ENCODE peak calls at places on chromosomes 13 and 19, in eight cellular contexts. F, W, Y, O, V, X, T and G are unnamed samples.

GRCh38 chr19:51539821-51540366 is 8.4 kb upstream of the SIGLEC6 start:
- DNase-seq in F (no peak), W (no peak), Y (no peak), O (no peak), V (no peak), X (no peak), T (no peak), G (no peak)

GRCh38 chr13:42022796-42023493 is 25.5 kb upstream of the DGKH start:
- DNase-seq in F (peak), W (no peak), Y (no peak), O (no peak), V (no peak), X (no peak), T (no peak), G (no peak)

GRCh38 chr19:18191640-18192062 is 1.4 kb upstream of the MPV17L2 start:
- DNase-seq in F (no peak), W (no peak), Y (no peak), O (peak), V (no peak), X (no peak), T (no peak), G (no peak)

GRCh38 chr19:50300051-50300450 is 29.1 kb downstream of the KCNC3 start:
- DNase-seq in F (peak), W (no peak), Y (no peak), O (no peak), V (no peak), X (no peak), T (no peak), G (no peak)

GRCh38 chr13:43411741-43412140 is 375.0 kb downstream of the ENOX1 start:
- DNase-seq in F (no peak), W (peak), Y (no peak), O (no peak), V (peak), X (no peak), T (no peak), G (no peak)

GRCh38 chr19:41860419-41861097 is 503 bp downstream of the RPS19 start:
- DNase-seq in F (peak), W (peak), Y (no peak), O (no peak), V (no peak), X (no peak), T (no peak), G (no peak)

GRCh38 chr13:72246396-72246795 is 379.4 kb upstream of the DACH1 start:
- DNase-seq in F (no peak), W (no peak), Y (no peak), O (no peak), V (no peak), X (no peak), T (no peak), G (no peak)

GRCh38 chr13:47146991-47147783 is 250.3 kb upstream of the HTR2A start:
- DNase-seq in F (no peak), W (no peak), Y (no peak), O (no peak), V (no peak), X (no peak), T (no peak), G (no peak)

GRCh38 chr13:35994131-35994966 is 136.8 kb downstream of the DCLK1 start:
- DNase-seq in F (peak), W (no peak), Y (no peak), O (no peak), V (peak), X (no peak), T (no peak), G (no peak)

GRCh38 chr13:35354882-35355281 is 121.6 kb downstream of the MAB21L1 start:
- DNase-seq in F (no peak), W (no peak), Y (no peak), O (no peak), V (no peak), X (no peak), T (no peak), G (no peak)

GRCh38 chr19:35379992-35380391 is 9.1 kb downstream of the GPR42 start:
- DNase-seq in F (no peak), W (no peak), Y (no peak), O (no peak), V (no peak), X (peak), T (peak), G (no peak)

GRCh38 chr13:67740871-67741475 is 510.8 kb upstream of the PCDH9 start:
- DNase-seq in F (no peak), W (no peak), Y (no peak), O (no peak), V (no peak), X (no peak), T (no peak), G (no peak)

GRCh38 chr19:2740314-2740656 is 468 bp upstream of the SLC39A3 start:
- DNase-seq in F (no peak), W (no peak), Y (no peak), O (no peak), V (no peak), X (no peak), T (no peak), G (no peak)
- H3K4me3 ChIP-seq in F (no peak), W (peak), Y (no peak), O (peak), V (peak), X (no peak), T (no peak), G (no peak)

GRCh38 chr19:45191324-45191845 is 12.8 kb downstream of the BLOC1S3 start:
- DNase-seq in F (no peak), W (no peak), Y (no peak), O (no peak), V (no peak), X (no peak), T (no peak), G (no peak)
- TF ChIP-seq CTCF in F (no peak), W (no peak), Y (no peak), O (no peak), V (no peak), X (no peak), T (no peak), G (no peak)

GRCh38 chr19:11848200-11848593 is 329 bp upstream of the ZNF439 start:
- DNase-seq in F (no peak), W (no peak), Y (peak), O (no peak), V (no peak), X (no peak), T (no peak), G (no peak)
- H3K4me3 ChIP-seq in F (peak), W (peak), Y (peak), O (peak), V (peak), X (peak), T (no peak), G (no peak)

GRCh38 chr13:74128171-74128767 is 5.9 kb downstream of the KLF12 start:
- DNase-seq in F (peak), W (no peak), Y (no peak), O (no peak), V (no peak), X (no peak), T (peak), G (no peak)
- TF ChIP-seq CTCF in F (no peak), W (no peak), Y (no peak), O (no peak), V (no peak), X (no peak), T (no peak), G (no peak)

DNA sequence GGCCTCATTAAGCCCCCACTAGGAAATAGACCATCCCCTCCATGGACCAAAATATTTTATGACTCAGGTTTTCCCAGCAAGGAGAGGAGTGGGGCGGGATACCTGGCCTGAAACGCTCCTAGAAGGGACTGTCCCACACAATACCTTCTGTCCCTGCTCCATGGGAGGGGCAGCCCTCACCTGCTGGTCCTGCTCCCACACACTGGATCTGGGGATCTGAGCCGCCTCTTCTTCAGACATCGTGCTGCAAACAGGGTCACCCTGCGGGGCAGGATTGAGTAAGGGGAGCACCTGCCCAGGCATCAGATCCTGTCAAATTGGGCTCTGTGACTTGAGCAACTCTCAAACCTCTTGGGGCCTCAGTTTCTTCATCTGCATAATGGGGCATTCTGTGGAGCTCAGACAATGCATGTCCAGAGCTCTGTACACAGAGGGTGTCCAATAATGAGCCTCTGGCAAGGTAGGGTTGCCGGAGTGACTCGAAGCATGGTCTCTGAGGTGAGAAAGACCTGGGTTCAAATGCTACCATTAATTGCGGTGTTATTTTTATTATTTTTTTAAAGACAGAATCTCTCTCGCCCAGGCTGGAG is 1.1 kb downstream of the PLIN5 start:
- DNase-seq in F (no peak), W (no peak), Y (no peak), O (no peak), V (no peak), X (no peak), T (no peak), G (no peak)
- H3K4me3 ChIP-seq in F (no peak), W (no peak), Y (no peak), O (no peak), V (peak), X (peak), T (no peak), G (no peak)

GRCh38 chr19:49104229-49104864 is 9.8 kb upstream of the LIN7B start:
- DNase-seq in F (no peak), W (no peak), Y (no peak), O (no peak), V (no peak), X (no peak), T (no peak), G (no peak)

GRCh38 chr19:49106648-49107135 is 7.5 kb upstream of the LIN7B start:
- DNase-seq in F (peak), W (no peak), Y (peak), O (peak), V (peak), X (peak), T (peak), G (no peak)

GRCh38 chr19:49101160-49101559 is 13.0 kb upstream of the LIN7B start:
- DNase-seq in F (no peak), W (no peak), Y (no peak), O (no peak), V (no peak), X (no peak), T (no peak), G (no peak)

GRCh38 chr19:49102303-49102702 is 11.9 kb upstream of the LIN7B start:
- DNase-seq in F (no peak), W (no peak), Y (no peak), O (no peak), V (no peak), X (no peak), T (no peak), G (no peak)

DNA sequence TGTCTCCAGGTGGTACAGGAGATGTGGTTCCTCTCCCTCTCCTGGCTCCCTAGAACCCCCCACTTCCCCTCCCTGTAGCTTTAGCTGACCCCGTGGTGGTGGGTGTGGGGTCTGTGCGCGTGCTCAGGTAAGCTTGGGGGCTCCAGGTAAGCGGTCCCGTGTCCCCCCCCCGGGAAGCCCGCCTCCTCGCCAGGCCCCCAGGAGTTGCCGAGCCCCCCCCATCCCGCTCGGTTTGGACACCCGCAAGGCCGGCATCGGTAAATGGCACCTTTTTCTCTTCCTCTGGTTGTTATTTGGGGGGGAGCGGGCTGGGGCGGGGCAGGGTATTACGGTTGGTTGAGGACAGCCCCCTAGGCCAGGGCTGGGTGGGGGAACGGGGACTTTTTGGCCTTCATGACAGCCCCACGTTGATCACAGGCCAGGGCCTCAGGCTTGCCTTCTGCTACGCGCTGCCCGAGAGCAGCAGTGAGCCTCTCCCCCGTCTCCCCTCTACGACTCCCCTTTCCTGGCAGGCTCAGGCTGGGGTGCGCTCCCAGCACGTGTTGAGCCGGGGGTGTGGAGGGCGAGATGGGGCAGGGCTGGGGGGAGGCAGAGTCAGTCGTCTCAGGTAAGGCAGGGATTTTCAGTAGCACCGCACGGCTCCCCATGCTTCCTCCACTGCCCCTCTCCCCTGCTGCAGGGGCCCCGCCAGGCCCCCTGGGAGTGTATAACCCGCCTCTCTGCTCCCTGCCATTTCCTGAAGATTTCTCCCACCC is 10.7 kb upstream of the LIN7B start:
- DNase-seq in F (no peak), W (no peak), Y (no peak), O (no peak), V (no peak), X (no peak), T (no peak), G (no peak)
- TF ChIP-seq CTCF in F (no peak), W (no peak), Y (no peak), O (no peak), V (no peak), X (no peak), T (no peak), G (no peak)

DNA sequence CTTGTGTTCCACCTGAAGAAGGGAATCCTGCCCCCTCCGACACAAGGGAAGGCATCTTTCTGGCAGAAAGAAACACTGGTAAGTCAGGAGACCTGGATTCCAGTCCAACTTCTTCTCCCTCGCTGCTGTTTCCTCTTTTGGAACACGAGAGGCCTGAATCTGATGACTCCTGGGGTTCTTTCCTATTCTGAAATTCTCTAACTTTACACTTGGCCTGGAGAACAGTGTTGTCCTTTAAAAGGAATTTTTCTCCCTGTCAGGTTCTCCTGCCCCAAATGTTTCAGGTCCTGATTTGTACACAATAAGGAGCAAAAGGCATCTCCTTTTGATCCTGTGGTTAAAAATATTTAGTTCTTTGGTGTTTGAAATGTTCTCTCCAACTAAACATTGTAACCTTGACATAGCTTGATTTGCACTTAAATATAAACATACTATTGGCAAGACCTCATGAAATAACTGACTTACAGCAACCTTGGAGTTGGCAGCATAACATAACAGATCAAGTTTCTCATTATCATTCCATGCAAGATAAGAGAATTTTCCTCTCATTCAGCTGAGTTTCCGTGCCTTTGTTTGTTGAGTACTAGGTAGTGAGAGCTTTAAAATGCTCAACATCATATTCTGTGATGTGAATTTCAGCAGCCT is 244.8 kb downstream of the COG6 start:
- DNase-seq in F (no peak), W (no peak), Y (no peak), O (no peak), V (no peak), X (no peak), T (no peak), G (peak)
- H3K4me3 ChIP-seq in F (no peak), W (no peak), Y (no peak), O (no peak), V (no peak), X (no peak), T (no peak), G (no peak)

DNA sequence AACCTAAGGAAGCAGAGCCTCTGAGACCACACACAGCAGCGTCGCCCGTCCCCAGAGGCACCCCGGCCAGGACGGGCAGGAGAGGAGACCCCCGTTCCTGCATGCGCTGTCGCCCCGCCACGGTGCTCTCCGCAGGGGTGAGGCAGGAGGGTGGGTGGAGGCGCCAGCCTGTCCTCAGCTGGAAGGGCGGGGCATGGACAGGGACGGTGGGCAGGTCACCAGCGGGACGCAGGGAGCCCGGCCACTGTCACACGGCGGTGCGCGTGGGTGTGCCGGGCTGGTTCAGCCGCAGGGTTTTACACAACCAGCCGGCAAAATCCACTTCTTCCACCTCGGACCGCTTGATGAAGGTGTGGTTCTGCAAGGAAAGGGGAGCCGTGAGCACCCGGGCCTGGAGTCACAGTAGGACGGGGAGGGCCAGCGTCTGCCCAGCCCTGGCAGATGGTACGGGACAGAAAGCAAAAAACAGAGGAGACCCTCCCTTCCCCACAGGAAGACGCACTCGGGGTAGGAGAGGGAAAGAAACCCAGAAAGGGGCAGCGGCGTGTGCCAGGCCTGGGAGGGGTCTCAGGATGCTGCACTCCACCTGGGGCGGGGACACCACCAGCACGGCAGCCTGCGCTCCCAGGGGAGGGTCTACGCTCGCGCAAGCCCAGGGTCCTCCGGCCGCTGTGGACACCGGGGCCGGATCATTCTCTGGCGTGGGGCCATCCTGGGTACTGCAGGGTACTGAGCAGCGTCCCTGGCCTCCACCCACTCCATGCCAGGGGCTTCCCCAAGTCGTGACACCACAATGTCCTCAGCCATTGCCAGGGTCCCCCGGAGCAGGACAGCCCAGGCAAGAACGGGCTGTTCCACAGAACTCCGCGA is 23.9 kb upstream of the ZBTB7A start:
- DNase-seq in F (no peak), W (no peak), Y (no peak), O (no peak), V (no peak), X (no peak), T (no peak), G (no peak)
- TF ChIP-seq CTCF in F (no peak), W (no peak), Y (no peak), O (no peak), V (no peak), X (no peak), T (no peak), G (no peak)